ENCODE peak calls at places on chromosomes 5 and 9, in nine cellular contexts. One of them, this sample, is unnamed. For H3K4me1 and H3K27me3, the result is how much of the 10 kb centered on the place peaks cover.

GRCh38 chr5:131634666-131634995 is 398 bp downstream of the RAPGEF6 start:
- DNase-seq in body of pancreas: peak
- DNase-seq in GM23248: peak
- DNase-seq in IMR-90: peak
- DNase-seq in heart left ventricle: no peak
- DNase-seq in neuronal stem cell: peak
- DNase-seq in prostate gland: peak
- DNase-seq in breast epithelium: no peak
- DNase-seq in esophagus squamous epithelium: peak
- DNase-seq in this sample: peak

GRCh38 chr5:143641549-143641955 is 170.4 kb upstream of the HMHB1 start:
- DNase-seq in body of pancreas: no peak
- DNase-seq in GM23248: no peak
- DNase-seq in IMR-90: peak
- DNase-seq in heart left ventricle: no peak
- DNase-seq in neuronal stem cell: no peak
- DNase-seq in prostate gland: no peak
- DNase-seq in breast epithelium: no peak
- DNase-seq in esophagus squamous epithelium: no peak
- DNase-seq in this sample: no peak

GRCh38 chr5:154513669-154514084 is 35.6 kb upstream of the HAND1 start:
- DNase-seq in body of pancreas: no peak
- DNase-seq in GM23248: peak
- DNase-seq in IMR-90: no peak
- DNase-seq in heart left ventricle: no peak
- DNase-seq in neuronal stem cell: no peak
- DNase-seq in prostate gland: no peak
- DNase-seq in breast epithelium: no peak
- DNase-seq in esophagus squamous epithelium: no peak
- DNase-seq in this sample: no peak

GRCh38 chr5:140035881-140036280 is 7.2 kb downstream of the NRG2 start:
- DNase-seq in body of pancreas: no peak
- DNase-seq in GM23248: no peak
- DNase-seq in IMR-90: no peak
- DNase-seq in heart left ventricle: no peak
- DNase-seq in neuronal stem cell: no peak
- DNase-seq in prostate gland: no peak
- DNase-seq in breast epithelium: no peak
- DNase-seq in esophagus squamous epithelium: no peak
- DNase-seq in this sample: no peak

GRCh38 chr9:38689678-38690077 is 30.3 kb downstream of the FAM240B start:
- DNase-seq in body of pancreas: no peak
- DNase-seq in GM23248: no peak
- DNase-seq in IMR-90: peak
- DNase-seq in heart left ventricle: no peak
- DNase-seq in neuronal stem cell: peak
- DNase-seq in prostate gland: no peak
- DNase-seq in breast epithelium: no peak
- DNase-seq in esophagus squamous epithelium: no peak
- DNase-seq in this sample: no peak

GRCh38 chr9:37370968-37371563 is 51.4 kb upstream of the GRHPR start:
- DNase-seq in body of pancreas: no peak
- DNase-seq in GM23248: no peak
- DNase-seq in IMR-90: no peak
- DNase-seq in heart left ventricle: no peak
- DNase-seq in neuronal stem cell: no peak
- DNase-seq in prostate gland: no peak
- DNase-seq in breast epithelium: no peak
- DNase-seq in esophagus squamous epithelium: no peak
- DNase-seq in this sample: no peak

GRCh38 chr5:58399951-58400350 is 59.9 kb downstream of the PLK2 start:
- DNase-seq in body of pancreas: no peak
- DNase-seq in GM23248: no peak
- DNase-seq in IMR-90: no peak
- DNase-seq in heart left ventricle: no peak
- DNase-seq in neuronal stem cell: no peak
- DNase-seq in prostate gland: no peak
- DNase-seq in breast epithelium: no peak
- DNase-seq in esophagus squamous epithelium: no peak
- DNase-seq in this sample: no peak

GRCh38 chr5:142426129-142426641 is 101.4 kb upstream of the SPRY4 start:
- DNase-seq in body of pancreas: peak
- DNase-seq in GM23248: peak
- DNase-seq in IMR-90: peak
- DNase-seq in heart left ventricle: peak
- DNase-seq in neuronal stem cell: no peak
- DNase-seq in prostate gland: no peak
- DNase-seq in breast epithelium: peak
- DNase-seq in esophagus squamous epithelium: no peak
- DNase-seq in this sample: no peak

GRCh38 chr5:150710165-150710564 is 9.3 kb upstream of the RBM22 start:
- DNase-seq in body of pancreas: no peak
- DNase-seq in GM23248: peak
- DNase-seq in IMR-90: no peak
- DNase-seq in heart left ventricle: no peak
- DNase-seq in neuronal stem cell: no peak
- DNase-seq in prostate gland: no peak
- DNase-seq in breast epithelium: no peak
- DNase-seq in esophagus squamous epithelium: no peak
- DNase-seq in this sample: no peak

GRCh38 chr9:4108708-4109444 is 191.0 kb downstream of the GLIS3 start:
- DNase-seq in body of pancreas: no peak
- DNase-seq in GM23248: no peak
- DNase-seq in IMR-90: no peak
- DNase-seq in heart left ventricle: no peak
- DNase-seq in neuronal stem cell: peak
- DNase-seq in prostate gland: no peak
- DNase-seq in breast epithelium: no peak
- DNase-seq in esophagus squamous epithelium: no peak
- DNase-seq in this sample: no peak

GRCh38 chr9:129006328-129007034 is 21.6 kb downstream of the SH3GLB2 start:
- DNase-seq in body of pancreas: peak
- DNase-seq in GM23248: peak
- DNase-seq in IMR-90: peak
- DNase-seq in heart left ventricle: peak
- DNase-seq in neuronal stem cell: peak
- DNase-seq in prostate gland: peak
- DNase-seq in breast epithelium: peak
- DNase-seq in esophagus squamous epithelium: no peak
- DNase-seq in this sample: peak

GRCh38 chr9:34123682-34124081 is 2.8 kb downstream of the DCAF12 start:
- DNase-seq in body of pancreas: peak
- DNase-seq in GM23248: no peak
- DNase-seq in IMR-90: no peak
- DNase-seq in heart left ventricle: no peak
- DNase-seq in neuronal stem cell: no peak
- DNase-seq in prostate gland: no peak
- DNase-seq in breast epithelium: no peak
- DNase-seq in esophagus squamous epithelium: no peak
- DNase-seq in this sample: peak

GRCh38 chr5:174317261-174317894 is 271.9 kb downstream of the NSG2 start:
- DNase-seq in body of pancreas: peak
- DNase-seq in GM23248: peak
- DNase-seq in IMR-90: peak
- DNase-seq in heart left ventricle: no peak
- DNase-seq in neuronal stem cell: peak
- DNase-seq in prostate gland: no peak
- DNase-seq in breast epithelium: peak
- DNase-seq in esophagus squamous epithelium: no peak
- DNase-seq in this sample: no peak

GRCh38 chr9:18566125-18566524 is 92.2 kb downstream of the ADAMTSL1 start:
- DNase-seq in body of pancreas: no peak
- DNase-seq in GM23248: peak
- DNase-seq in IMR-90: peak
- DNase-seq in heart left ventricle: no peak
- DNase-seq in neuronal stem cell: no peak
- DNase-seq in prostate gland: no peak
- DNase-seq in breast epithelium: no peak
- DNase-seq in esophagus squamous epithelium: no peak
- DNase-seq in this sample: no peak

GRCh38 chr9:4555251-4555650 is 65.0 kb downstream of the SLC1A1 start:
- DNase-seq in body of pancreas: no peak
- DNase-seq in GM23248: peak
- DNase-seq in IMR-90: peak
- DNase-seq in heart left ventricle: no peak
- DNase-seq in neuronal stem cell: no peak
- DNase-seq in prostate gland: no peak
- DNase-seq in breast epithelium: no peak
- DNase-seq in esophagus squamous epithelium: no peak
- DNase-seq in this sample: no peak

GRCh38 chr5:158245513-158245912 is 386.6 kb upstream of the CLINT1 start:
- DNase-seq in body of pancreas: no peak
- DNase-seq in GM23248: no peak
- DNase-seq in IMR-90: no peak
- DNase-seq in heart left ventricle: no peak
- DNase-seq in neuronal stem cell: no peak
- DNase-seq in prostate gland: no peak
- DNase-seq in breast epithelium: no peak
- DNase-seq in esophagus squamous epithelium: no peak
- DNase-seq in this sample: no peak
- H3K4me1 ChIP-seq in body of pancreas: under half
- H3K4me1 ChIP-seq in GM23248: under half
- H3K4me1 ChIP-seq in IMR-90: under half
- H3K4me1 ChIP-seq in heart left ventricle: under half
- H3K4me1 ChIP-seq in neuronal stem cell: under half
- H3K4me1 ChIP-seq in prostate gland: under half
- H3K4me1 ChIP-seq in breast epithelium: under half
- H3K4me1 ChIP-seq in esophagus squamous epithelium: under half
- H3K4me1 ChIP-seq in this sample: under half

GRCh38 chr9:31166516-31166915 is 1217.9 kb upstream of the ACO1 start:
- DNase-seq in body of pancreas: peak
- DNase-seq in GM23248: no peak
- DNase-seq in IMR-90: no peak
- DNase-seq in heart left ventricle: peak
- DNase-seq in neuronal stem cell: no peak
- DNase-seq in prostate gland: no peak
- DNase-seq in breast epithelium: no peak
- DNase-seq in esophagus squamous epithelium: no peak
- DNase-seq in this sample: no peak
- H3K27me3 ChIP-seq in body of pancreas: under half
- H3K27me3 ChIP-seq in GM23248: under half
- H3K27me3 ChIP-seq in IMR-90: under half
- H3K27me3 ChIP-seq in heart left ventricle: under half
- H3K27me3 ChIP-seq in neuronal stem cell: under half
- H3K27me3 ChIP-seq in prostate gland: under half
- H3K27me3 ChIP-seq in breast epithelium: under half
- H3K27me3 ChIP-seq in esophagus squamous epithelium: under half
- H3K27me3 ChIP-seq in this sample: under half

GRCh38 chr9:84843175-84843824 is 173.8 kb downstream of the NTRK2 start:
- DNase-seq in body of pancreas: no peak
- DNase-seq in GM23248: no peak
- DNase-seq in IMR-90: no peak
- DNase-seq in heart left ventricle: no peak
- DNase-seq in neuronal stem cell: no peak
- DNase-seq in prostate gland: no peak
- DNase-seq in breast epithelium: no peak
- DNase-seq in esophagus squamous epithelium: no peak
- DNase-seq in this sample: no peak

GRCh38 chr9:84838879-84839278 is 169.3 kb downstream of the NTRK2 start:
- DNase-seq in body of pancreas: no peak
- DNase-seq in GM23248: no peak
- DNase-seq in IMR-90: no peak
- DNase-seq in heart left ventricle: no peak
- DNase-seq in neuronal stem cell: no peak
- DNase-seq in prostate gland: no peak
- DNase-seq in breast epithelium: no peak
- DNase-seq in esophagus squamous epithelium: no peak
- DNase-seq in this sample: no peak

GRCh38 chr9:84841915-84842314 is 172.4 kb downstream of the NTRK2 start:
- DNase-seq in body of pancreas: no peak
- DNase-seq in GM23248: no peak
- DNase-seq in IMR-90: no peak
- DNase-seq in heart left ventricle: no peak
- DNase-seq in neuronal stem cell: no peak
- DNase-seq in prostate gland: no peak
- DNase-seq in breast epithelium: no peak
- DNase-seq in esophagus squamous epithelium: no peak
- DNase-seq in this sample: no peak

DNA sequence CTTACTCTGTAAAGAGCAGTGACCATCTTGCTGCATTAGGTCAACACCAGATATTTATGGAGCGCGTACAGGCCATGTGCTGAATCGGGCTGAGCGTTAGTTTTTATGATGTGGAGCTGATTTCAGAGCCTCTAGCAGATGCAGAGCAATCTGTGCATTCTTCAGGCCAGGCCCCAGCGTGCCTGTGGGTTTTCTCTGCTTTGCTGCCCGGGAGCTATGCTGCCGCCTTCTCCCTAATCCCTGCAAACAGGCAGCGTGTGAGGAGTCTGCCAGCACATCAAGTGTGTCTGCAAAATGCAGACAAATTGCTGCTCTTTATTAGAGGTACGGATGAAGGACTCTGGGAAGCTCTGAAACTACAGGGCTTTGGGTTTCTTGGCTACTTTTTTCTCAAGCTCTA is 170.0 kb downstream of the NTRK2 start:
- DNase-seq in body of pancreas: no peak
- DNase-seq in GM23248: peak
- DNase-seq in IMR-90: no peak
- DNase-seq in heart left ventricle: no peak
- DNase-seq in neuronal stem cell: no peak
- DNase-seq in prostate gland: no peak
- DNase-seq in breast epithelium: no peak
- DNase-seq in esophagus squamous epithelium: no peak
- DNase-seq in this sample: no peak
- H3K27ac ChIP-seq in body of pancreas: no peak
- H3K27ac ChIP-seq in GM23248: no peak
- H3K27ac ChIP-seq in IMR-90: no peak
- H3K27ac ChIP-seq in heart left ventricle: no peak
- H3K27ac ChIP-seq in neuronal stem cell: no peak
- H3K27ac ChIP-seq in prostate gland: no peak
- H3K27ac ChIP-seq in breast epithelium: no peak
- H3K27ac ChIP-seq in esophagus squamous epithelium: no peak
- H3K27ac ChIP-seq in this sample: no peak

DNA sequence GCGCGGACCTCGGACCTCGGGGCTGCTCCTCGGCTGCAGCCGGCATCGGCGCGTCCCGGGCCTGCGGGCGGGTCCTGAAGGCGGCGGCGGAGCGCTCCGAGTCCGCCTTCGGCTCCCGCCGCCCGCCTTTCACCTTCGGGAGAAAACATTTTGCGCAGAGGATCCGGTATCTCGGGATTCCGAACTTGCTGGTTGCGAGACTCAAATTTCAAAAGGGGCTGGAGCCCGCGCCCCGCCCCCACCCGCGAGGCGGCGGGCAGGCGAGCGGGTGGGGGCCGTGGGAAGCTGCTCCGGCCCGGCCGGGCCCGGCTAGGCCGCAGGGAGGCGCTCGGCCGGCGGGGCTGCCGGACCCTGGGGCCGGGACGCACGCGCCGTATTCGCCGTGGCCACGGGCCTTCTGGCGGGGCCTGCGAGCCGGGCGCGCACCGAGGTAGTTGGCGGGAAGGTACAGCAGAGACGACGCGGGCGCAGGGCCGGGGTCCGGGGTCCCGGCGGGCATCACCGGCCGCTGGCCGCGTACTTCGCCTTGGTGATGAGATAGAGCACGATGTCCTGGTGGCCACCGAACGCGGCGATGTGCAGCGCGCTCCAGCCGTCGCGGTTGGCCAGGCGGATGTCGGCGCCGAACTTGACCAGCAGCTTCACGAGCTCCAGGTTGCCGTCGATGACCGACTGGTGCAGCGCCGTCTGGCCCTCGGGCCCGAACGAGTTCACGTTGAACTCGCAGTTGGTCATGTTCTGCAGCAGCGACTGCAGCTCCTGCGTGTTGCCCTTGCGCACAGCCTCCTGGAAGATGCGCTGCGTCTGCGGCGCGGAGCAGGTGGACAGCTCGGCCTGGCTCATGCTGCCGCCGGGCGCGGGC is 754 bp downstream of the NRARP start:
- DNase-seq in body of pancreas: peak
- DNase-seq in GM23248: peak
- DNase-seq in IMR-90: peak
- DNase-seq in heart left ventricle: peak
- DNase-seq in neuronal stem cell: peak
- DNase-seq in prostate gland: peak
- DNase-seq in breast epithelium: no peak
- DNase-seq in esophagus squamous epithelium: no peak
- DNase-seq in this sample: peak
- H3K4me1 ChIP-seq in body of pancreas: half or more
- H3K4me1 ChIP-seq in GM23248: under half
- H3K4me1 ChIP-seq in IMR-90: under half
- H3K4me1 ChIP-seq in heart left ventricle: half or more
- H3K4me1 ChIP-seq in neuronal stem cell: half or more
- H3K4me1 ChIP-seq in prostate gland: under half
- H3K4me1 ChIP-seq in breast epithelium: under half
- H3K4me1 ChIP-seq in esophagus squamous epithelium: half or more
- H3K4me1 ChIP-seq in this sample: under half

This sample was measured in aorta.